ENCODE peak calls at places on chromosome 5, in six cellular contexts. B, M, F, A, I and Y are unnamed samples.

GRCh38 chr5:76819851-76820280 is 1.0 kb downstream of the F2RL1 start:
- DNase-seq in B (peak; percentile 15), M (peak; percentile 6), F (peak; percentile 28), A (no peak), I (no peak), Y (no peak)

GRCh38 chr5:159061186-159061796 is 38.4 kb downstream of the EBF1 start:
- DNase-seq in B (no peak), M (no peak), F (no peak), A (peak; percentile 77), I (no peak), Y (peak; percentile 45)

GRCh38 chr5:32869216-32869615 is 158.1 kb downstream of the NPR3 start:
- DNase-seq in B (no peak), M (no peak), F (no peak), A (peak; percentile 83), I (no peak), Y (no peak)

GRCh38 chr5:179209359-179210150 is 135.7 kb downstream of the ADAMTS2 start:
- DNase-seq in B (no peak), M (no peak), F (no peak), A (peak; percentile 59), I (no peak), Y (no peak)

GRCh38 chr5:153654444-153654843 is 164.0 kb downstream of the GRIA1 start:
- DNase-seq in B (no peak), M (no peak), F (no peak), A (peak; percentile 70), I (no peak), Y (no peak)

GRCh38 chr5:2295476-2295875 is 412.8 kb upstream of the IRX4 start:
- DNase-seq in B (no peak), M (no peak), F (no peak), A (no peak), I (no peak), Y (no peak)

GRCh38 chr5:165334186-165334585 is 1828.8 kb downstream of the MAT2B start:
- DNase-seq in B (no peak), M (no peak), F (no peak), A (peak; percentile 80), I (no peak), Y (no peak)

GRCh38 chr5:83718195-83718825 is 2.3 kb downstream of the HAPLN1 start:
- DNase-seq in B (peak; percentile 51), M (peak; percentile 22), F (peak; percentile 17), A (peak; percentile 52), I (no peak), Y (peak; percentile 26)

GRCh38 chr5:54133917-54134316 is 176.5 kb downstream of the ARL15 start:
- DNase-seq in B (no peak), M (no peak), F (no peak), A (no peak), I (no peak), Y (no peak)

GRCh38 chr5:75640826-75641225 is 29.6 kb downstream of the ANKDD1B start:
- DNase-seq in B (no peak), M (no peak), F (no peak), A (peak; percentile 31), I (no peak), Y (no peak)

GRCh38 chr5:143923634-143924265 is 111.8 kb downstream of the HMHB1 start:
- DNase-seq in B (no peak), M (no peak), F (no peak), A (peak; percentile 57), I (no peak), Y (no peak)

GRCh38 chr5:170751631-170752030 is 31.9 kb upstream of the GABRP start:
- DNase-seq in B (no peak), M (no peak), F (no peak), A (no peak), I (no peak), Y (no peak)

GRCh38 chr5:78927657-78928282 is 57.3 kb downstream of the ARSB start:
- DNase-seq in B (no peak), M (no peak), F (no peak), A (peak; percentile 83), I (no peak), Y (no peak)

GRCh38 chr5:95022967-95023695 is 261.8 kb downstream of the MCTP1 start:
- DNase-seq in B (no peak), M (no peak), F (no peak), A (no peak), I (no peak), Y (no peak)

GRCh38 chr5:7850533-7851239 is at the start of gene CFAP90:
- DNase-seq in B (peak; percentile 94), M (peak; percentile 62), F (peak; percentile 26), A (peak; percentile 42), I (no peak), Y (peak; percentile 44)

GRCh38 chr5:136199408-136199807 is 6.4 kb upstream of the SMIM32 start:
- DNase-seq in B (no peak), M (no peak), F (no peak), A (no peak), I (no peak), Y (no peak)

GRCh38 chr5:181160144-181160754 is 12.9 kb downstream of the OR2V2 start:
- DNase-seq in B (peak; percentile 52), M (no peak), F (peak; percentile 53), A (peak; percentile 43), I (peak; percentile 54), Y (no peak)

GRCh38 chr5:61993446-61994017 is 312.5 kb upstream of the KIF2A start:
- DNase-seq in B (no peak), M (no peak), F (no peak), A (no peak), I (no peak), Y (no peak)

GRCh38 chr5:72486371-72486770 is 20.8 kb downstream of the ZNF366 start:
- DNase-seq in B (no peak), M (no peak), F (no peak), A (peak; percentile 77), I (no peak), Y (no peak)

GRCh38 chr5:94524841-94525697 is 93.3 kb downstream of the KIAA0825 start:
- DNase-seq in B (peak; percentile 4), M (peak; percentile 7), F (no peak), A (peak; percentile 34), I (no peak), Y (no peak)

GRCh38 chr5:172274951-172275753 is 8.4 kb downstream of the UBTD2 start:
- DNase-seq in B (no peak), M (no peak), F (no peak), A (peak; percentile 17), I (no peak), Y (no peak)

GRCh38 chr5:98016771-98017170 is 756.7 kb upstream of the RGMB start:
- DNase-seq in B (no peak), M (no peak), F (no peak), A (peak; percentile 3), I (no peak), Y (no peak)

GRCh38 chr5:159469496-159470370 is 139.4 kb upstream of the IL12B start:
- DNase-seq in B (no peak), M (peak; percentile 18), F (no peak), A (no peak), I (no peak), Y (no peak)

GRCh38 chr5:33794550-33795300 is 97.1 kb downstream of the ADAMTS12 start:
- DNase-seq in B (no peak), M (no peak), F (no peak), A (peak; percentile 76), I (no peak), Y (no peak)

GRCh38 chr5:155047818-155048217 is 34.3 kb downstream of the KIF4B start:
- DNase-seq in B (no peak), M (no peak), F (no peak), A (no peak), I (no peak), Y (no peak)

GRCh38 chr5:148998174-148998797 is 64.6 kb downstream of the SH3TC2 start:
- DNase-seq in B (no peak), M (peak; percentile 77), F (no peak), A (peak; percentile 33), I (no peak), Y (peak; percentile 20)

GRCh38 chr5:126460459-126460858 is 37.2 kb downstream of the GRAMD2B start:
- DNase-seq in B (no peak), M (no peak), F (no peak), A (no peak), I (no peak), Y (no peak)

DNA sequence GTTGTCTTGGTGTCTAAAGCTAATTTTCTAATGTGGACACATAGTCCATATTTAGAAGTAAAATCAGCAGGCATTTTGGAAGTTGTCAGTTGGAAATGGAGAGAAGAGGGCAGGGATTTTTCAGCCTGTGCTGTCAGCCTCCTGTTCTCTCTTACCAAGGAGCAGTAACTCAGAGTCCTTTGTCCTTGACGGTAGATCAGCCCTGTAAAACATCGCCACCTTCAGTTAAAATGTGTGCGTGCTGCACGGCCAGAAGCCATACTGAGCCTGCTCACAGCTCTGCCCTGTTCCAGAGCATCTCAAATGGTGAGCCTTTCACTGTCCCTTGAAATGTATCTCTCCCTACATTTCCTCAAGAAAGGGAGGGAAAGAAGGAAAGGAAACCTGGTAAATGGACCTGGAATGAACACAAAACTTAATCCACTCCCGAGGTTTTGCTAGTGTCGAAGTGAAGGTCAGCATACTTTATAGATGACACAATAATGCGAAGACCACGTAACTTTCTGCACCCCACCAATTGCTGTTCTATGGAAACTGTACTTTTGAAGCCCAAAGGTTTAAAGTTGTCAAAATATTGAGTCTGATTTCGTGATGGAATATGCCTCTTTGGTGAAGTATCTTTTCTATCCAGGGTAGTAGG is 103.6 kb downstream of the SNCAIP start:
- DNase-seq in B (peak; percentile 57), M (peak; percentile 62), F (peak; percentile 53), A (peak; percentile 57), I (no peak), Y (peak; percentile 57)
- TF ChIP-seq CTCF in B (peak; percentile 65), M (peak; percentile 78), F (peak; percentile 62), A (peak; percentile 78), I (no peak), Y (peak; percentile 83)

GRCh38 chr5:321233-321725 is at the start of gene AHRR:
- DNase-seq in B (peak; percentile 83), M (peak; percentile 31), F (peak; percentile 72), A (peak; percentile 22), I (no peak), Y (peak; percentile 57)
- TF ChIP-seq CTCF in B (peak; percentile 8), M (no peak), F (no peak), A (no peak), I (no peak), Y (peak; percentile 12)

GRCh38 chr5:115884704-115885103 is 43.0 kb downstream of the AP3S1 start:
- DNase-seq in B (no peak), M (no peak), F (no peak), A (no peak), I (no peak), Y (no peak)

GRCh38 chr5:115888027-115888426 is 46.3 kb downstream of the AP3S1 start:
- DNase-seq in B (no peak), M (no peak), F (no peak), A (no peak), I (no peak), Y (no peak)
- TF ChIP-seq CTCF in B (no peak), M (peak; percentile 7), F (no peak), A (peak; percentile 18), I (no peak), Y (peak; percentile 15)

DNA sequence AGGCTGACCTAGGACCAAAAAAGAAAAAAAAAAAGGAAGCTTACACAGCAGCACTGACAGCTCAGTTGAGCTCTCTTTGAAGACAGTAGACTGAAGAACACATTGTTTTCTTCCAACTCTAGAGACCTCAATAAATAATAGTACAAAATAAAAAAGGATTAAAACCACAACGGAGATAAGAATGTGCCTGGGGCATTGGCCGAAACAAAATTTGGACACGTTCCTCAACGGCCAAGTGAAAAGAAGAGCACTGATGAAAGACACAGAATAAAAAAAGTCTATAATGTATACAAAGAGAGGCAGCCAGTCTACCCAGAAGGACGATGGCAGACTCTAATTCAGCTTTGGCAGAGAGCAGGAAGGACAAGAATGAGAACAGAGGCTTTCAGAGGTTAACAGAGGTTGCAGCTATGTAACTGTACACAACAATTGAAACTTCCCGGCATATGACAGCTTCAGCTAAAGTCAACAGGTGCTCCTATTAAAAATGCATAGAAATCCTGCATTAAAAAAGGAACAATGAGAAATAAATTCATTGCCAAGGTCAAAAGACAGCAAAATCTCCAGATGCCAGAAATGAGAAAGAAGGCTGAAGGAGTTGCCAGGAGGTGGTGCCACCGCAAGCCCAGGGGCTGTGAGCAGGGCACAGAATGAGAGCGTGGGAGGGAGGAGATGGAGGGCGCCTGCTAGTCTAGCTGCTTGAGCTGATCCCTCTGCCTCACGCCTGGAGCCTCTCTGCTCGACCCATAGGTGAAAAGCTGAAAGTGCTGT is 113.9 kb downstream of the DCP2 start:
- DNase-seq in B (no peak), M (peak; percentile 42), F (no peak), A (peak; percentile 18), I (no peak), Y (no peak)
- TF ChIP-seq CTCF in B (no peak), M (peak; percentile 38), F (no peak), A (no peak), I (no peak), Y (no peak)